ENCODE peak calls at places on chromosomes 2 and 18, in four cellular contexts. W is mesendoderm, Q is K562, C is IMR-90. U is an unnamed sample.
A peak's percentile ranks its signal among the peaks of the same experiment; 100 is the strongest.

GRCh38 chr2:2520396-2520795 is 189.3 kb upstream of the MYT1L start:
- DNase-seq in Q (no peak), W (peak; percentile 4), C (no peak), U (no peak)

GRCh38 chr18:49591775-49592174 is 29.9 kb downstream of the LIPG start:
- DNase-seq in W (no peak), C (no peak), Q (no peak), U (no peak)

GRCh38 chr2:229661478-229661877 is 52.9 kb downstream of the DNER start:
- DNase-seq in Q (no peak), W (no peak), C (no peak), U (no peak)

GRCh38 chr2:193527146-193527545 is 1332.4 kb upstream of the TMEFF2 start:
- DNase-seq in Q (no peak), C (no peak), W (no peak), U (no peak)

GRCh38 chr2:206127656-206128055 is 31.6 kb downstream of the NDUFS1 start:
- DNase-seq in W (peak; percentile 18), C (peak; percentile 24), Q (no peak), U (no peak)

GRCh38 chr2:235391964-235392615 is 101.8 kb upstream of the AGAP1 start:
- DNase-seq in W (no peak), Q (no peak), C (no peak), U (no peak)

GRCh38 chr2:134692461-134692860 is 26.3 kb downstream of the TMEM163 start:
- DNase-seq in W (peak; percentile 31), Q (no peak), C (no peak), U (no peak)

GRCh38 chr2:207558106-207558505 is 28.3 kb downstream of the CREB1 start:
- DNase-seq in W (peak; percentile 4), Q (no peak), C (peak; percentile 90), U (no peak)

GRCh38 chr2:239391286-239392071 is 9.3 kb downstream of the HDAC4 start:
- DNase-seq in Q (no peak), C (no peak), W (no peak), U (no peak)

GRCh38 chr2:182330451-182331325 is 96.1 kb downstream of the PDE1A start:
- DNase-seq in W (no peak), C (peak; percentile 73), Q (no peak), U (no peak)

GRCh38 chr2:97752342-97753334 is 39.3 kb downstream of the ZAP70 start:
- DNase-seq in W (no peak), C (peak; percentile 59), Q (no peak), U (no peak)

GRCh38 chr2:46848446-46848845 is 67.2 kb downstream of the MCFD2 start:
- DNase-seq in W (no peak), C (no peak), Q (no peak), U (no peak)
- H3K27ac ChIP-seq in W (no peak overlapping the region), C (peak overlapping the region; percentile 95), Q (no peak overlapping the region), U (no peak overlapping the region)

GRCh38 chr2:100246163-100247145 is 75.8 kb downstream of the LONRF2 start:
- DNase-seq in C (no peak), Q (peak; percentile 64), W (peak; percentile 59), U (peak; percentile 46)
- H3K4me3 ChIP-seq in C (no peak overlapping the region), Q (no peak overlapping the region), W (no peak overlapping the region), U (no peak overlapping the region)

DNA sequence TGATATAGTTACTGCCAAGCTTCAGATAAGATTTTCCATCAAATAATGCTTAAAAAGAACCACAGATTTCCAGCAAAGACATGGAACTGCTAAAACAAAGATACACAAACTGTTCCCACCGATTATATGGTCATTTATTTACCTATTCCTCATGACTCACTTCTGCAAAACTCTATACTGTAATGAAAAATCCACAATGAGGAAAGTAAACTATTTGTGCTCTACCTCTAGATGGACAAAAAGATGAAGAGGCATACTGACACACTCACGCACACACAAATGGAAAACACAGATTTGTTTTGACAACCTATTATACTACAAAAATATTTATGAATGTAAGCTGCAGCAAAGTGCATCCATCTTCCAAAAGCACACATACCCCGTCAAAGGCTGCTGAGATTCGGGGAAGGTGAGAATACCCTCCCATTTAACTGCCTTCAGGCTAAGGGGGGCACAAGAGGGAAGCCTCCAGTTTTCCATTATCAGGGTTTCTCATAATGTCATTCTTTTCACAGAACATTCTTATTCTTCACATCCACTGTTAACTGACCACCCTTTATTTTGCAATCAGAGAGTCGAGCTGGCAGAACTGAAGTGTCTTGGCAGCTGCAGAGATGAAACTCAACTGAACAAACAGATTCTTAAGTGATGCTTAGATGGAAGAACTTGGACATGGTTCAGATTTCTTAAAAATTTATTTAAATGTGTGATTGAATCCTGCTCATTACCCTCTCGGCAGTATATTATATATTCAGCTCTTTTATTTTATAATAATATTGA is 115.9 kb upstream of the TANK start:
- DNase-seq in C (peak; percentile 73), W (no peak), Q (no peak), U (no peak)
- H3K4me2 ChIP-seq in C (peak overlapping the region; percentile 84), W (no peak overlapping the region), Q (no peak overlapping the region), U (no peak overlapping the region)

GRCh38 chr18:3538954-3539617 is 89.1 kb downstream of the TGIF1 start:
- DNase-seq in W (no peak), Q (no peak), C (no peak), U (no peak)
- H3K27ac ChIP-seq in W (no peak overlapping the region), Q (no peak overlapping the region), C (no peak overlapping the region), U (no peak overlapping the region)

GRCh38 chr2:263022-263738 is 652 bp downstream of the SH3YL1 start:
- DNase-seq in Q (no peak), C (no peak), W (no peak), U (no peak)
- H3K4me3 ChIP-seq in Q (no peak overlapping the region), C (peak overlapping the region; percentile 98), W (peak overlapping the region; percentile 48), U (peak overlapping the region; percentile 90)

DNA sequence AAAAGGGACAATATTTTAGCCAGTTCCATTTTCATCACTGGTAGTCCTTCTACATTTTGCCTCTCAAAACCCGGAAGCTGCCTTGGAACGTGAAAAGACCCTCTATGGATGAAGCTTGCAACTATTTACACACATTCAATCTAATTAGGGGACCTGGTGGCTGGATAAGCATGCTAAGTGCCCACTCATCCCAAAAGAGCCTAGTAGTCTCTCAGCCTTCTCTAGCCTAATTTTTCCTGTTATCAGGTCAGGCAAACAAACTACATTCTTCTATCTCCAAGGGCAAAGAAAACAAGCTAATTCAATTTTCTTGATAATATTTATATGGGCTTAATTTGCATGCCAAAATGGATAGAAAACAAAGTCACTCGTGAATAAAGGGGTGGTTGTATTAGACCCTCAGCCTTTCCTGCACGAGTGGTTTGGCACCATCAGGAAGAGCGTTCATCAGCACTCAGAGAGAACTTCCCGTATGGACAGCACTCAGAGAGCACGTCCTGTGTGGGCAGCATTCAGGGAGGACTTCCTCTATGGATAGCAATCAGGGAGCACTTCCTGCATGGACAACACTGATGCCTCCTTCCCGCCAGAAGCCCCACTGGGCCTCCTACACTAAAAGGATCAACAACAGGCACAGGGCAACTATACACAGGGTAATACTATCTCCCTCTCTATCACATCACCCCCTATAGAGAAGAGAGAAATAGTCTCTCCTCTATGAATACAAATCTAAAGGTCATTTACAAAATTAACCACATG is 122.2 kb downstream of the RBMS1 start:
- DNase-seq in W (peak; percentile 88), Q (no peak), C (no peak), U (no peak)
- H3K4me2 ChIP-seq in W (no peak overlapping the region), Q (no peak overlapping the region), C (no peak overlapping the region), U (no peak overlapping the region)

DNA sequence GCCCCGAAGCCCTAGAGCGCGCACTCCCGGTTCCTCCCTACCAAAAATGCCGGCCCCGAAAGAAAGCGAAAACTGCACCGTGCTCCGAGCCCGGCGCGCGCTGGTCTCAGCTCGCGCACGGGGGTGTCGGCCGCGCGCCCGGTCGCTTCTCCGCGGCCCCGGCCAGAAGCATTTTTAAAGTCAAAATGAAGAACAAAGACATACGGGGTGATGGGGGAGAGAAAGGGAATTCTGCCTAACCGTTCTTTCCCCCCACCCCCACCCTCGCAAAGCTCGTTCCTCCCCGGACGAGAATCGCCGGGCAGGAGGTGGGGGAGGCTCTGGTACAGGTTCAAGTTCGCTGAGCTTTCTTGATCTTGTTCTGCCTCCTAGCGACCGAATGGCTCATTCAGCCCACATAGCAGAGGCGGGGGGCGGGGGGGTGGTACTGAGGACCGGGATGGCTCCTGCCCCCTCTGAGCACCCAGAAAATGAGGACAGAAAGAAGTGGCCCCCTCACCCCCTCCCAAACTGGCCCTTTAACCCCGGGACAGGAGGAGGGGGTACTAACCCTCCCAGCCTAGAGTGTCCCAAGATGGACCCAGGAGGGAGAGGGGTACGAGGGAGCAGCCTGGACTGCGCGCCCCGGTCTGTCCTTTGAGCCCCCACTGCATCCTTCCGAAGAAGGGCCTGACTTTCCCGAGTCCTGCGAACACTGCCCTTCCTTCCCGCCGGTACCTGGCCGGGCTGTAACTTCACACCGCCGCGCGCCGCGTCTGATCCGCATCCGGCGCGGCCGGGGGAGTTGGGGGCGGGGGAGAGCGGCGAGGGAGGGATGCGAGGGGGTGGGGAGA is 3.1 kb downstream of the BCL11A start:
- DNase-seq in W (peak; percentile 97), C (peak; percentile 82), Q (peak; percentile 38), U (peak; percentile 89)
- H3K27ac ChIP-seq in W (peak overlapping the region; percentile 100), C (no peak overlapping the region), Q (no peak overlapping the region), U (peak overlapping the region; percentile 96)

DNA sequence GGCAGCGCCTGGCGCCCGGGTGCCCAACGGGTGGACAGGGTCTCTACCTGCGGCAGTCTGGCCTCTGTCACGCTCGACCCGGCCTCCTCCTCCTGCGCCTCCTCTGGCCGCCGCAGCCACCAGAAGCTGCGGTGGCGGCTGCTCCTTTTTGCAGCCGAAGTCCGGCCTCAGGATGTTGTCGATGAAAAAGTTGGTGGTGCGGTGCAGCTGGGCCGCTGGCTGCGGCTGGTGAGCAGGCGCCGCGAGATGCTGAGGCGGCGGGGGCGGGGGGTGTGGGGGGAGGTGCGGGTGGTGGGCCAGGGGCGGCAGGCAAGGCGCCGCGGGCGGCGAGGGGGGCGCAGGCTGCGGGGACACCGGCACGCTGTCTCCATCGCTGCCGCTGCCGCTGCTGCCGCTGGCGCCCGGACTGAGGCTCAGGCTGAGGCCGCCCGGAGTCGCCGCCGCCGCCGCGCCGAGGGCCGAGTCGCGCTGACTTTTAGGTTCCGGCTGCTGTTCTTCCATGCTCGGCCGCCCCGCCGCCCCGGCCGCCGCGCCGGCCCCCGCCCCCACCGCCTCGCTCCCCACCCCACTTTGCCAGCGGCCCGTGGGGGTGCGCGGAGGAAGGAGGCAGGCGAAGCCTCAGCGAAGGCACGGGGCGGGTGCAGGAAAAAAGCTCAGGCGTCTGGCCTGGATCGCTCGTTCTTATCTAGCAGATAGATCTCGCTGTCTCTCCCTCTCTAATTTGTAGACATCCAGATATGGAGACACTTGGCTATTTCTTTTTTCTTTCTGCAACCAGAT is 591 bp downstream of the EN1 start:
- DNase-seq in Q (peak; percentile 63), C (no peak), W (peak; percentile 53), U (no peak)
- H3K4me3 ChIP-seq in Q (peak overlapping the region; percentile 38), C (no peak overlapping the region), W (no peak overlapping the region), U (no peak overlapping the region)